ENCODE peak calls at places on chromosomes 5 and 9, in six cellular contexts. T, E, K, D, C and Z are unnamed samples.

GRCh38 chr5:173391031-173391430 is 62.8 kb upstream of the STC2 start:
- DNase-seq in T (no peak), K (no peak), E (no peak), D (peak; percentile 69), C (no peak), Z (no peak)

GRCh38 chr5:9207820-9208418 is 338.0 kb downstream of the SEMA5A start:
- DNase-seq in C (no peak), T (peak; percentile 58), E (no peak), D (no peak), K (no peak), Z (peak; percentile 54)

GRCh38 chr5:4580772-4581171 is 559.4 kb upstream of the ADAMTS16 start:
- DNase-seq in D (no peak), K (no peak), T (no peak), E (no peak), C (no peak), Z (no peak)

GRCh38 chr5:54639621-54640020 is 122.1 kb downstream of the SNX18 start:
- DNase-seq in E (no peak), D (no peak), C (no peak), T (no peak), K (no peak), Z (no peak)

GRCh38 chr5:172749881-172750608 is 20.9 kb downstream of the DUSP1 start:
- DNase-seq in D (no peak), E (no peak), K (no peak), T (peak; percentile 66), C (no peak), Z (peak; percentile 16)

GRCh38 chr9:30796806-30797205 is 1587.6 kb upstream of the ACO1 start:
- DNase-seq in T (no peak), E (no peak), K (no peak), C (no peak), D (no peak), Z (no peak)

GRCh38 chr5:68368686-68369359 is 153.3 kb downstream of the PIK3R1 start:
- DNase-seq in D (no peak), C (no peak), T (no peak), E (no peak), K (no peak), Z (no peak)

GRCh38 chr5:122019936-122020590 is 58.0 kb downstream of the LOX start:
- DNase-seq in D (no peak), E (no peak), C (peak; percentile 12), T (peak; percentile 11), K (no peak), Z (no peak)

GRCh38 chr5:131991593-131992324 is 19.7 kb downstream of the ACSL6 start:
- DNase-seq in T (no peak), E (no peak), C (no peak), K (no peak), D (no peak), Z (no peak)

DNA sequence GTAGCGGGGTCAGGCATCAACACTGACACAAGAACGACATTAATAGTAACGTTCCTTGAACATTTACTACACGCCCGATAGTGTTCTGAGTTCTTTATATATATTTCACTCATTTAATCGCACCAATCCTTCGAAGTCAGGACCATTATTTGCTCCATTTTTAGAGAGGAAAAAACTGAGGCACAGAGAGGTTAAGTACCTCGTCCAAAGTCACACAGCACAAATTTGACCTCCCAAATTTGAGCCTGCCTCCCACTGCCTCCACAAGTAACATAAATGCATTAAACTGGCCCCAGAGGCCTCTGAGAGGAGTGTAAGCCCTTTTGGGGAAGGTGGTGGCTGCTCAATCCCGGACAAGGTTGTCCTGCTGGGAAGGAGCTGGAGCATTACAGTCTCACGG is 5.8 kb downstream of the RGS14 start:
- DNase-seq in C (no peak), K (no peak), D (no peak), T (no peak), E (no peak), Z (no peak)
- H3K4me3 ChIP-seq in C (peak overlapping the region; percentile 39), K (peak overlapping the region; percentile 54), D (peak overlapping the region; percentile 63), T (peak overlapping the region; percentile 35), E (peak overlapping the region; percentile 53), Z (peak overlapping the region; percentile 36)

GRCh38 chr5:32760091-32760509 is 49.0 kb downstream of the NPR3 start:
- DNase-seq in E (no peak), T (peak; percentile 83), K (no peak), D (no peak), C (peak; percentile 83), Z (peak; percentile 53)
- H3K4me3 ChIP-seq in E (no peak overlapping the region), T (no peak overlapping the region), K (peak overlapping the region; percentile 40), D (no peak overlapping the region), C (no peak overlapping the region), Z (no peak overlapping the region)

GRCh38 chr5:61479850-61480614 is 148.0 kb downstream of the ZSWIM6 start:
- DNase-seq in C (no peak), T (no peak), E (no peak), D (no peak), K (no peak), Z (no peak)
- H3K4me3 ChIP-seq in C (no peak overlapping the region), T (no peak overlapping the region), E (no peak overlapping the region), D (no peak overlapping the region), K (no peak overlapping the region), Z (no peak overlapping the region)

DNA sequence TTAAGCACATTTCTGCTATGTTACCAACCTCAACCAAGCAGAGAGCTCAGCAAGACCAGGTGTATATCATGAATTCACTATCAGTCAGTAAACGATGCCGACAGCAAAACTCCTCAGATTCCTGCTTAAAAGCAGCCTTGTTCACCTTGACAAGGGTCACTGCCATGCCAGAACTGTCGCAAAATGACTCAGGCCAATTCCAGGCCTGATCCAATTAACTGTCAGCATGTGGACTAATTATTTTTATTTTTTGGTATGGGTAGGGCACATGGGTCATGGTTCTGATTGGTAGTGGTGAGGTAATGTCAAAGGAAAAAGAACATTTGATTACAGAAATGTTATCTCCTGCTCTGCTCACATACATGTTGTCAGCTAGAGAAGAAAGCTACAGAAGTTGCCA is 214.2 kb upstream of the OTULINL start:
- DNase-seq in T (no peak), K (no peak), E (no peak), C (no peak), D (no peak), Z (no peak)
- H3K4me3 ChIP-seq in T (no peak overlapping the region), K (no peak overlapping the region), E (no peak overlapping the region), C (no peak overlapping the region), D (no peak overlapping the region), Z (no peak overlapping the region)

DNA sequence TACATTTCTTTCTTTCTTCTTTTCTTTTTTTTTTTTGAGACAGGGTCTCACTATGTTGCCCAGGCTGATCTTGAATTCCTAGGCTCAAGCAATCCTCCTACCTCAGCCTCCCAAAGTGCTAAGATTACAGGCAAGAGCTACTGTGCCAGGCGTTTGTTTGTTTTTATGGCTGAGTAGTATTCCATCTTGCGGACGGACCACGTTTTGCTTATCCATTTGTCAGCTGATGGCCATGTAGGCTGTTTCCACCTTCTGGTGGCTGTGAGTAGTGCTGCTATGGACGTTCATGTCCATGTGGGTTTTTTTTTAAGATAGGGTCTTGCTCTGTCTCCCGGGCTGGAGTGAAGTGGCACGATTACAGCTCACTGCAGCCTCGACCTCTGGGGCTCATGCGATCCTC is 2.5 kb downstream of the DOK3 start:
- DNase-seq in D (no peak), T (no peak), C (no peak), K (no peak), E (no peak), Z (no peak)
- H3K4me3 ChIP-seq in D (no peak overlapping the region), T (no peak overlapping the region), C (no peak overlapping the region), K (no peak overlapping the region), E (no peak overlapping the region), Z (no peak overlapping the region)

GRCh38 chr9:14251146-14252071 is 62.5 kb downstream of the NFIB start:
- DNase-seq in C (peak; percentile 76), D (peak; percentile 89), T (peak; percentile 62), K (peak; percentile 76), E (peak; percentile 39), Z (peak; percentile 82)
- H3K4me3 ChIP-seq in C (peak overlapping the region; percentile 14), D (peak overlapping the region; percentile 5), T (no peak overlapping the region), K (peak overlapping the region; percentile 29), E (no peak overlapping the region), Z (peak overlapping the region; percentile 5)

DNA sequence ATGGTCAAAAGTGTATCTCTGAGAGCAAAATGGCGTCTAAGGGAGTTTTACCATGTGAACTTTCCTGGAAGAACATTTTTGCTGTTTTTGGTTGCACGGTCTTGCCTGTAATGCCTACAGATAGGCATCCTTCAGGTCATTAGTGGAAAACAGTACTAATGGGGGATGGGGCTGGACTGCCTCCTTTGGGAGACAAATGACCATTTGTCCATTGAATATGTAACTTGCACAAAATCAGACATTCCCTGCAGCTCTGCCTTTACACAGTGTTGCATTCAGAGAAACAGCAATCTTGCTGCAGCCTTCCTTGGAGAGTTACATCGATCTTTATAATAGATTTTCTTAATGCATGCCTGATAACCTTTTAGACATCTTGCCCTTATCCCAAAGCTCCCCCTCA is 138.5 kb upstream of the EGFLAM start:
- DNase-seq in T (no peak), D (no peak), E (no peak), K (no peak), C (no peak), Z (no peak)
- H3K4me3 ChIP-seq in T (no peak overlapping the region), D (no peak overlapping the region), E (no peak overlapping the region), K (no peak overlapping the region), C (no peak overlapping the region), Z (no peak overlapping the region)

DNA sequence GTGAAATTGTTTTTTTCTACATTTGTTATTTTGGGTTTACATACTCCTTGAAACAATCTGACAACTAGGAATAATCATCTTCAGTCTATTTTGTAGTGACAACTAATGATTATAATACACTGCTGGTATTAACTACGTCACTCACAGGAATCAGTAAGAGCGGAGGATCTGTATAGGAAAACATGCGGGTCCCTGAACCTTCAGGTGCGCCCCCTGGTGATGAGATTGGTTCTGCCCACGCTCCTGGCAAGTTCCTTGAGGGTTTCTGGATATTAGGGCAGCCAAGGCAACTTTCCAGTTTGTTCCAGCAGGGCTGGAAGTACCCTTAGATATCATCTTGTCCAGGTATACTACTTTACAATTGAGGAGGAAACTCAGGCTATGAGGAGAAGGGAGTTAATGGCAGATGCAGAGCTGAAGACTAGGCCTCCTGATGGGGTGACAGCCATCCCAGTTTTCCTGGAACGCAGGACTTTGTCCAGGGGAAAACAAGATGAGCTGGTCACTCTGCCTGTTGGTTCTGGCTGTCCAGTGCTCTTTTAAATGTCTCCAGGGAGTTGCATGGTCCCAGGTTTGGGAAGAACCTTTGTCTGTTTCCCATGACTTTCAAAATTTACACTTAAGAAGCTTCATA is 15.0 kb upstream of the WNT8A start:
- DNase-seq in T (peak; percentile 77), E (peak; percentile 21), C (peak; percentile 26), K (peak; percentile 72), D (peak; percentile 21), Z (peak; percentile 73)
- H3K4me3 ChIP-seq in T (no peak overlapping the region), E (no peak overlapping the region), C (no peak overlapping the region), K (no peak overlapping the region), D (no peak overlapping the region), Z (no peak overlapping the region)

DNA sequence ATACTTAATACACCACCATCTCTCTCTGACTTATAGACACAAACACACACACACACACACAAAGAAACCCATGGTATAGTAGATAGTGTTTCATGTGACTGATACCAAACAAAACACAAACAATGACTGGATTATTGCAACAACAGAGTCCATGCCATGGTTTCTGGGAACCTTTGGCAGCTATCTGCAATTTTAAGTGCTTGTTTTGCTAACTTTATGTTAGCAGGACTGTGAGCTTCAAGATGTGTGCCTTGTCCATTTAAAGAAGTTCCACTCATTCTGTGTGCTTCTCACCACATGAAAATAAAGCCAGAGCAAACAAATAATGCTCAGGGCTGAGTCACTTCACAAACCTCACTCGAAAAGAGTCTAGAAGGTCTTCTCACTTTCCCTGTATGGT is 15.1 kb upstream of the LURAP1L start:
- DNase-seq in C (peak; percentile 74), E (no peak), D (no peak), K (no peak), T (peak; percentile 62), Z (no peak)
- H3K4me3 ChIP-seq in C (no peak overlapping the region), E (no peak overlapping the region), D (no peak overlapping the region), K (no peak overlapping the region), T (no peak overlapping the region), Z (no peak overlapping the region)